ENCODE peak calls at places on chromosomes 13 and 19, in eight cellular contexts. One of them, this sample, is unnamed.

GRCh38 chr13:50685491-50685890 is 158.0 kb downstream of the DLEU7 start:
- DNase-seq in IMR-90: no peak
- DNase-seq in endothelial cell of umbilical vein: peak
- DNase-seq in esophagus squamous epithelium: no peak
- DNase-seq in lower leg skin: peak
- DNase-seq in Peyer's patch: no peak
- DNase-seq in A549: no peak
- DNase-seq in heart left ventricle: peak
- DNase-seq in this sample: no peak

GRCh38 chr19:17078038-17078919 is 2.7 kb downstream of the MYO9B start:
- DNase-seq in IMR-90: no peak
- DNase-seq in endothelial cell of umbilical vein: no peak
- DNase-seq in esophagus squamous epithelium: no peak
- DNase-seq in lower leg skin: no peak
- DNase-seq in Peyer's patch: no peak
- DNase-seq in A549: no peak
- DNase-seq in heart left ventricle: no peak
- DNase-seq in this sample: no peak

GRCh38 chr13:28408235-28408848 is 86.6 kb downstream of the FLT1 start:
- DNase-seq in IMR-90: no peak
- DNase-seq in endothelial cell of umbilical vein: peak
- DNase-seq in esophagus squamous epithelium: no peak
- DNase-seq in lower leg skin: no peak
- DNase-seq in Peyer's patch: no peak
- DNase-seq in A549: no peak
- DNase-seq in heart left ventricle: peak
- DNase-seq in this sample: no peak

GRCh38 chr13:60990032-60990733 is 425.5 kb downstream of the PCDH20 start:
- DNase-seq in IMR-90: no peak
- DNase-seq in endothelial cell of umbilical vein: no peak
- DNase-seq in esophagus squamous epithelium: no peak
- DNase-seq in lower leg skin: no peak
- DNase-seq in Peyer's patch: no peak
- DNase-seq in A549: peak
- DNase-seq in heart left ventricle: no peak
- DNase-seq in this sample: no peak

GRCh38 chr19:18644144-18645034 is 7.6 kb downstream of the KLHL26 start:
- DNase-seq in IMR-90: no peak
- DNase-seq in endothelial cell of umbilical vein: no peak
- DNase-seq in esophagus squamous epithelium: no peak
- DNase-seq in lower leg skin: no peak
- DNase-seq in Peyer's patch: no peak
- DNase-seq in A549: no peak
- DNase-seq in heart left ventricle: no peak
- DNase-seq in this sample: no peak

GRCh38 chr19:17235618-17236413 is 9.8 kb downstream of the OCEL1 start:
- DNase-seq in IMR-90: peak
- DNase-seq in endothelial cell of umbilical vein: peak
- DNase-seq in esophagus squamous epithelium: no peak
- DNase-seq in lower leg skin: no peak
- DNase-seq in Peyer's patch: peak
- DNase-seq in A549: peak
- DNase-seq in heart left ventricle: peak
- DNase-seq in this sample: peak

GRCh38 chr13:97222934-97223710 is 989 bp downstream of the MBNL2 start:
- DNase-seq in IMR-90: no peak
- DNase-seq in endothelial cell of umbilical vein: peak
- DNase-seq in esophagus squamous epithelium: no peak
- DNase-seq in lower leg skin: no peak
- DNase-seq in Peyer's patch: no peak
- DNase-seq in A549: no peak
- DNase-seq in heart left ventricle: no peak
- DNase-seq in this sample: no peak

GRCh38 chr19:56837492-56837891 is 3.0 kb downstream of the PEG3 start:
- DNase-seq in IMR-90: no peak
- DNase-seq in endothelial cell of umbilical vein: no peak
- DNase-seq in esophagus squamous epithelium: no peak
- DNase-seq in lower leg skin: peak
- DNase-seq in Peyer's patch: no peak
- DNase-seq in A549: no peak
- DNase-seq in heart left ventricle: peak
- DNase-seq in this sample: no peak

GRCh38 chr13:49292742-49293498 is 45.2 kb downstream of the CDADC1 start:
- DNase-seq in IMR-90: peak
- DNase-seq in endothelial cell of umbilical vein: peak
- DNase-seq in esophagus squamous epithelium: no peak
- DNase-seq in lower leg skin: no peak
- DNase-seq in Peyer's patch: no peak
- DNase-seq in A549: no peak
- DNase-seq in heart left ventricle: peak
- DNase-seq in this sample: no peak

GRCh38 chr13:44692173-44692713 is 116.1 kb upstream of the TSC22D1 start:
- DNase-seq in IMR-90: peak
- DNase-seq in endothelial cell of umbilical vein: no peak
- DNase-seq in esophagus squamous epithelium: no peak
- DNase-seq in lower leg skin: peak
- DNase-seq in Peyer's patch: no peak
- DNase-seq in A549: peak
- DNase-seq in heart left ventricle: no peak
- DNase-seq in this sample: no peak
- TF ChIP-seq POLR2A in IMR-90: peak
- TF ChIP-seq POLR2A in endothelial cell of umbilical vein: no peak
- TF ChIP-seq POLR2A in esophagus squamous epithelium: no peak
- TF ChIP-seq POLR2A in lower leg skin: no peak
- TF ChIP-seq POLR2A in Peyer's patch: no peak
- TF ChIP-seq POLR2A in A549: peak
- TF ChIP-seq POLR2A in heart left ventricle: no peak
- TF ChIP-seq POLR2A in this sample: peak

DNA sequence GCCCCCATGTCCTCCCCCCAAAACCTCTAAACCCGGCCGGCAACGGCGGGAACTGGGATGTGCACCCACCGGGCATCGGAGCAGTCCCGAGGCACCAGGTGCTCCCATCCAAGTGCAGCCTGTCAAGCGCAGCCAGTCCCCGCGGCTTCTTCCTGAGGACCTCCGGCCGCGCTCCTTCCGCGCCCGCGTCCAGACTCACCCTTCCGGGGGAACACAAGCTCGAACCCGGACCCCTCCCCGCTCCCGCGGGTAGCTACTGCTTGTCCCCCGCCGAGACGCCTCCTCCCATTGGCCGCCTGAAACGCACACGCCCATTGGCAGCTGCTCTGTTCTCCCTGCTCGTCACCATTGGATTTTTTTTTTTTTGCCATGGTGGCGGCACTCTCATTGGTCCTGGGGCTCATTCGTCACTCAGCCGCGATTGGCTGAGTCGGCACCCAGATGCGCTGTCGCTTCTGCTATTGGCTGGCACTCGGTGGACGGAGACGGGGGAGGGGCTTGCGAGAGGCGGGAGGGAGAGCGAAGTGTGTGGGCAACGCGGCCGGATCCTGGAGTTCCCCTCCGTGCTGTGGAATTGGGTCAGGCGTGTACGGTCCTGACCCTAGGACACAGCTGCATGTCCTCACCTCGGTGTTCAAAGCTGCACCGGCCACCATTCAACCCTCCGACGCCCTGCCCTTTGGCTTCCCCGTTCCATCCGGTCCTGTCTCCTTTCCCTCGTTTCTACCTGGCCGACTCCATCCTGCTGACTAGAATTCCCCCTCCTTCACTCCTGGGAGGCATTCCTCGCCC is at the start of gene TYK2:
- DNase-seq in IMR-90: peak
- DNase-seq in endothelial cell of umbilical vein: peak
- DNase-seq in esophagus squamous epithelium: peak
- DNase-seq in lower leg skin: peak
- DNase-seq in Peyer's patch: peak
- DNase-seq in A549: peak
- DNase-seq in heart left ventricle: peak
- DNase-seq in this sample: peak
- TF ChIP-seq POLR2A in IMR-90: no peak
- TF ChIP-seq POLR2A in endothelial cell of umbilical vein: peak
- TF ChIP-seq POLR2A in esophagus squamous epithelium: peak
- TF ChIP-seq POLR2A in lower leg skin: peak
- TF ChIP-seq POLR2A in Peyer's patch: peak
- TF ChIP-seq POLR2A in A549: peak
- TF ChIP-seq POLR2A in heart left ventricle: no peak
- TF ChIP-seq POLR2A in this sample: peak

GRCh38 chr13:86608739-86609138 is 809.5 kb upstream of the SLITRK6 start:
- DNase-seq in IMR-90: no peak
- DNase-seq in endothelial cell of umbilical vein: no peak
- DNase-seq in esophagus squamous epithelium: no peak
- DNase-seq in lower leg skin: no peak
- DNase-seq in Peyer's patch: no peak
- DNase-seq in A549: no peak
- DNase-seq in heart left ventricle: no peak
- DNase-seq in this sample: no peak
- TF ChIP-seq POLR2A in IMR-90: no peak
- TF ChIP-seq POLR2A in endothelial cell of umbilical vein: no peak
- TF ChIP-seq POLR2A in esophagus squamous epithelium: no peak
- TF ChIP-seq POLR2A in lower leg skin: no peak
- TF ChIP-seq POLR2A in Peyer's patch: no peak
- TF ChIP-seq POLR2A in A549: no peak
- TF ChIP-seq POLR2A in heart left ventricle: no peak
- TF ChIP-seq POLR2A in this sample: no peak

GRCh38 chr19:6058411-6059201 is 51.7 kb downstream of the RFX2 start:
- DNase-seq in IMR-90: no peak
- DNase-seq in endothelial cell of umbilical vein: no peak
- DNase-seq in esophagus squamous epithelium: no peak
- DNase-seq in lower leg skin: peak
- DNase-seq in Peyer's patch: no peak
- DNase-seq in A549: no peak
- DNase-seq in heart left ventricle: no peak
- DNase-seq in this sample: no peak

GRCh38 chr19:6055013-6055795 is 55.1 kb downstream of the RFX2 start:
- DNase-seq in IMR-90: no peak
- DNase-seq in endothelial cell of umbilical vein: no peak
- DNase-seq in esophagus squamous epithelium: no peak
- DNase-seq in lower leg skin: peak
- DNase-seq in Peyer's patch: no peak
- DNase-seq in A549: no peak
- DNase-seq in heart left ventricle: no peak
- DNase-seq in this sample: no peak

GRCh38 chr19:6057651-6058365 is 52.5 kb downstream of the RFX2 start:
- DNase-seq in IMR-90: no peak
- DNase-seq in endothelial cell of umbilical vein: no peak
- DNase-seq in esophagus squamous epithelium: no peak
- DNase-seq in lower leg skin: peak
- DNase-seq in Peyer's patch: no peak
- DNase-seq in A549: no peak
- DNase-seq in heart left ventricle: no peak
- DNase-seq in this sample: no peak

GRCh38 chr19:6056282-6056741 is 54.0 kb downstream of the RFX2 start:
- DNase-seq in IMR-90: no peak
- DNase-seq in endothelial cell of umbilical vein: no peak
- DNase-seq in esophagus squamous epithelium: no peak
- DNase-seq in lower leg skin: peak
- DNase-seq in Peyer's patch: no peak
- DNase-seq in A549: peak
- DNase-seq in heart left ventricle: no peak
- DNase-seq in this sample: no peak

DNA sequence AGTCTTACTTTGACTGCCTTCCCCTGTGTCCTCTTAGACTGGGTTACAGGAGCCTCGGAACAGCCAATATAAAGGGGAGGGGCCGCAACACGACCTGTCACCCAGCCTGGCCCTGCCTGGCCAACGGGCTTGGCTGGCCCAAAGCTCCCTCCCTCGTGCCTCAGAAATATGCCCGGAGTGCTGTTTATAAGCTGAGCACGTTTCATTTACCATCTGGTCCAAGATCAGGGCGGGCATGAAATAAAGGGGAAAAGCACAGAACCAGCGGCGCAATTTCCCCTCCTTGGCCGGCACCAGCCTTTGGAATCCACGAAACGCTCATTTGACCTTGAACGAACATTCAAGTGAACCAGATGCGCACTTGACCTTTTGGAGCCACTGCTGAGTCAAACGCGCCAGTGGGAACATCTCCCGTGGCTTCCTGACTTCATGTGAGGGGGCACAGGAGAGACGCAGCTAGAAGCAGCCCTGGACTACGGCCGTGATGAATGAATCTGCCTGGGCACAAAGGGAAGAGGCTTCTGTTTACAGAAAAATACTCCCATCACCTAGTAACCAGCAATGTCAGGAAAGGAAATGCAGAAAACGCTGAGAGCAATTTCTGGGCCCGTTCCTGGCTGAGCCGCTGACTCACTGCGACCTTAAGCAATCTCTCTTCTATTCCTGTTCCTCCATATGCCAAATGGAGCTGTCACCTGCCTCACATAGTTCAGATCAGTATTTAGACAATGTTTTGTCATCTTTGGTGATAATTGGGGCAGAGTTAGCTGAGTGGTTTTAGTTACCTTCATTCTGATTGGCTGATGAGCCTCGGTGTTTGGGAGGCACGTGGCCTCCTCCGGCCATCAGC is 53.3 kb downstream of the RFX2 start:
- DNase-seq in IMR-90: peak
- DNase-seq in endothelial cell of umbilical vein: peak
- DNase-seq in esophagus squamous epithelium: no peak
- DNase-seq in lower leg skin: peak
- DNase-seq in Peyer's patch: no peak
- DNase-seq in A549: peak
- DNase-seq in heart left ventricle: peak
- DNase-seq in this sample: no peak
- TF ChIP-seq POLR2A in IMR-90: peak
- TF ChIP-seq POLR2A in endothelial cell of umbilical vein: no peak
- TF ChIP-seq POLR2A in esophagus squamous epithelium: peak
- TF ChIP-seq POLR2A in lower leg skin: no peak
- TF ChIP-seq POLR2A in Peyer's patch: no peak
- TF ChIP-seq POLR2A in A549: no peak
- TF ChIP-seq POLR2A in heart left ventricle: no peak
- TF ChIP-seq POLR2A in this sample: no peak

GRCh38 chr19:23800281-23800680 is 41.6 kb upstream of the ZNF681 start:
- DNase-seq in IMR-90: no peak
- DNase-seq in endothelial cell of umbilical vein: no peak
- DNase-seq in esophagus squamous epithelium: no peak
- DNase-seq in lower leg skin: no peak
- DNase-seq in Peyer's patch: no peak
- DNase-seq in A549: no peak
- DNase-seq in heart left ventricle: no peak
- DNase-seq in this sample: no peak

GRCh38 chr19:23802290-23802689 is 43.6 kb upstream of the ZNF681 start:
- DNase-seq in IMR-90: no peak
- DNase-seq in endothelial cell of umbilical vein: no peak
- DNase-seq in esophagus squamous epithelium: no peak
- DNase-seq in lower leg skin: no peak
- DNase-seq in Peyer's patch: no peak
- DNase-seq in A549: no peak
- DNase-seq in heart left ventricle: no peak
- DNase-seq in this sample: no peak

GRCh38 chr19:23800868-23801267 is 42.2 kb upstream of the ZNF681 start:
- DNase-seq in IMR-90: no peak
- DNase-seq in endothelial cell of umbilical vein: no peak
- DNase-seq in esophagus squamous epithelium: no peak
- DNase-seq in lower leg skin: no peak
- DNase-seq in Peyer's patch: no peak
- DNase-seq in A549: no peak
- DNase-seq in heart left ventricle: no peak
- DNase-seq in this sample: no peak

GRCh38 chr19:23799321-23799720 is 40.6 kb upstream of the ZNF681 start:
- DNase-seq in IMR-90: no peak
- DNase-seq in endothelial cell of umbilical vein: no peak
- DNase-seq in esophagus squamous epithelium: no peak
- DNase-seq in lower leg skin: no peak
- DNase-seq in Peyer's patch: peak
- DNase-seq in A549: no peak
- DNase-seq in heart left ventricle: no peak
- DNase-seq in this sample: no peak

GRCh38 chr19:23801798-23802197 is 43.1 kb upstream of the ZNF681 start:
- DNase-seq in IMR-90: no peak
- DNase-seq in endothelial cell of umbilical vein: no peak
- DNase-seq in esophagus squamous epithelium: no peak
- DNase-seq in lower leg skin: no peak
- DNase-seq in Peyer's patch: no peak
- DNase-seq in A549: no peak
- DNase-seq in heart left ventricle: no peak
- DNase-seq in this sample: no peak
- TF ChIP-seq POLR2A in IMR-90: no peak
- TF ChIP-seq POLR2A in endothelial cell of umbilical vein: no peak
- TF ChIP-seq POLR2A in esophagus squamous epithelium: no peak
- TF ChIP-seq POLR2A in lower leg skin: no peak
- TF ChIP-seq POLR2A in Peyer's patch: no peak
- TF ChIP-seq POLR2A in A549: no peak
- TF ChIP-seq POLR2A in heart left ventricle: no peak
- TF ChIP-seq POLR2A in this sample: no peak

This sample was measured in GM12891.